ENCODE peak calls at places on chromosomes 7 and 10, in nine cellular contexts. One of them, this sample, is unnamed. For H3K27me3, the result is how much of the 10 kb centered on the place peaks cover.

GRCh38 chr10:42640610-42641229 is 2.4 kb upstream of the ZNF33B start:
- DNase-seq in cardiac muscle cell: no peak
- DNase-seq in aorta: no peak
- DNase-seq in H7: no peak
- DNase-seq in DND-41: no peak
- DNase-seq in brain microvascular endothelial cell: no peak
- DNase-seq in suprapubic skin: no peak
- DNase-seq in IMR-90: no peak
- DNase-seq in HCT116: peak
- DNase-seq in this sample: no peak

GRCh38 chr10:13322615-13323148 is 22.8 kb upstream of the PHYH start:
- DNase-seq in cardiac muscle cell: no peak
- DNase-seq in aorta: peak
- DNase-seq in H7: no peak
- DNase-seq in DND-41: no peak
- DNase-seq in brain microvascular endothelial cell: no peak
- DNase-seq in suprapubic skin: no peak
- DNase-seq in IMR-90: no peak
- DNase-seq in HCT116: no peak
- DNase-seq in this sample: no peak

GRCh38 chr10:34022195-34022594 is 687.7 kb upstream of the NRP1 start:
- DNase-seq in cardiac muscle cell: no peak
- DNase-seq in aorta: no peak
- DNase-seq in H7: no peak
- DNase-seq in DND-41: no peak
- DNase-seq in brain microvascular endothelial cell: no peak
- DNase-seq in suprapubic skin: no peak
- DNase-seq in IMR-90: no peak
- DNase-seq in HCT116: no peak
- DNase-seq in this sample: no peak

GRCh38 chr7:140645166-140645565 is 4.6 kb upstream of the DENND2A start:
- DNase-seq in cardiac muscle cell: no peak
- DNase-seq in aorta: peak
- DNase-seq in H7: peak
- DNase-seq in DND-41: no peak
- DNase-seq in brain microvascular endothelial cell: no peak
- DNase-seq in suprapubic skin: peak
- DNase-seq in IMR-90: no peak
- DNase-seq in HCT116: no peak
- DNase-seq in this sample: no peak

GRCh38 chr7:75809396-75809795 is 4.2 kb downstream of the CCL24 start:
- DNase-seq in cardiac muscle cell: no peak
- DNase-seq in aorta: no peak
- DNase-seq in H7: no peak
- DNase-seq in DND-41: no peak
- DNase-seq in brain microvascular endothelial cell: no peak
- DNase-seq in suprapubic skin: no peak
- DNase-seq in IMR-90: no peak
- DNase-seq in HCT116: no peak
- DNase-seq in this sample: no peak

GRCh38 chr7:28629216-28629848 is 217.0 kb downstream of the CREB5 start:
- DNase-seq in cardiac muscle cell: no peak
- DNase-seq in aorta: no peak
- DNase-seq in H7: no peak
- DNase-seq in DND-41: no peak
- DNase-seq in brain microvascular endothelial cell: peak
- DNase-seq in suprapubic skin: no peak
- DNase-seq in IMR-90: peak
- DNase-seq in HCT116: no peak
- DNase-seq in this sample: no peak

GRCh38 chr10:62616885-62617635 is 187.5 kb upstream of the ADO start:
- DNase-seq in cardiac muscle cell: no peak
- DNase-seq in aorta: no peak
- DNase-seq in H7: no peak
- DNase-seq in DND-41: no peak
- DNase-seq in brain microvascular endothelial cell: no peak
- DNase-seq in suprapubic skin: no peak
- DNase-seq in IMR-90: no peak
- DNase-seq in HCT116: no peak
- DNase-seq in this sample: peak

GRCh38 chr7:133703547-133703946 is 423.6 kb upstream of the LRGUK start:
- DNase-seq in cardiac muscle cell: no peak
- DNase-seq in aorta: no peak
- DNase-seq in H7: no peak
- DNase-seq in DND-41: no peak
- DNase-seq in brain microvascular endothelial cell: peak
- DNase-seq in suprapubic skin: no peak
- DNase-seq in IMR-90: peak
- DNase-seq in HCT116: no peak
- DNase-seq in this sample: no peak

GRCh38 chr7:38224392-38224791 is 46.3 kb downstream of the STARD3NL start:
- DNase-seq in cardiac muscle cell: no peak
- DNase-seq in aorta: no peak
- DNase-seq in H7: no peak
- DNase-seq in DND-41: no peak
- DNase-seq in brain microvascular endothelial cell: no peak
- DNase-seq in suprapubic skin: no peak
- DNase-seq in IMR-90: peak
- DNase-seq in HCT116: no peak
- DNase-seq in this sample: no peak

GRCh38 chr7:46996972-46997371 is 584.9 kb downstream of the TNS3 start:
- DNase-seq in cardiac muscle cell: no peak
- DNase-seq in aorta: no peak
- DNase-seq in H7: no peak
- DNase-seq in DND-41: no peak
- DNase-seq in brain microvascular endothelial cell: no peak
- DNase-seq in suprapubic skin: no peak
- DNase-seq in IMR-90: no peak
- DNase-seq in HCT116: no peak
- DNase-seq in this sample: no peak

GRCh38 chr7:132564090-132564489 is 12.2 kb downstream of the PLXNA4 start:
- DNase-seq in cardiac muscle cell: no peak
- DNase-seq in aorta: no peak
- DNase-seq in H7: no peak
- DNase-seq in DND-41: no peak
- DNase-seq in brain microvascular endothelial cell: no peak
- DNase-seq in suprapubic skin: no peak
- DNase-seq in IMR-90: no peak
- DNase-seq in HCT116: no peak
- DNase-seq in this sample: no peak
- H3K27me3 ChIP-seq in cardiac muscle cell: half or more
- H3K27me3 ChIP-seq in aorta: under half
- H3K27me3 ChIP-seq in H7: under half
- H3K27me3 ChIP-seq in DND-41: under half
- H3K27me3 ChIP-seq in brain microvascular endothelial cell: under half
- H3K27me3 ChIP-seq in suprapubic skin: under half
- H3K27me3 ChIP-seq in IMR-90: under half
- H3K27me3 ChIP-seq in HCT116: under half
- H3K27me3 ChIP-seq in this sample: under half

GRCh38 chr7:130927564-130927963 is 193.6 kb upstream of the KLF14 start:
- DNase-seq in cardiac muscle cell: no peak
- DNase-seq in aorta: no peak
- DNase-seq in H7: no peak
- DNase-seq in DND-41: no peak
- DNase-seq in brain microvascular endothelial cell: no peak
- DNase-seq in suprapubic skin: no peak
- DNase-seq in IMR-90: no peak
- DNase-seq in HCT116: no peak
- DNase-seq in this sample: no peak
- H3K27me3 ChIP-seq in cardiac muscle cell: under half
- H3K27me3 ChIP-seq in aorta: under half
- H3K27me3 ChIP-seq in H7: under half
- H3K27me3 ChIP-seq in DND-41: under half
- H3K27me3 ChIP-seq in brain microvascular endothelial cell: under half
- H3K27me3 ChIP-seq in suprapubic skin: under half
- H3K27me3 ChIP-seq in IMR-90: under half
- H3K27me3 ChIP-seq in HCT116: under half
- H3K27me3 ChIP-seq in this sample: under half

DNA sequence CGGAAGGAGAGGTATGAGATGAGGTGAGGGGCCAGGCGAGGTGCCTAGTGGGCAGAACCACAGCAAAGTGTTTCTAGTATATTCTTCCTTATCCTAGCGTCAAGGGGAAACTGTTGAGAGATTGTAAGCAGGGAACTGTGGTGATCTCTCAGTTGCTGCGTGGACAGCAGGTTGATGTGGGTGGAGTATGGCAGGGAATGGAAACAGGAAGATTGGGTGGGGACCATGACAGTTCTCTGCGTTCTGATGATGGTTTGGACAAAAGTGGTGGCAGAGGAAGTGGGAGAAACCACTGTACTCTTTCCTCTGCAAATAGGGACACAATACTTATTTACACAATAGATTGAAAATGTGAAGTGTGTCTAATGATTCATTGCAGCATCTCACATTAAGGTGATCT is 191.5 kb upstream of the GRB10 start:
- DNase-seq in cardiac muscle cell: no peak
- DNase-seq in aorta: no peak
- DNase-seq in H7: no peak
- DNase-seq in DND-41: no peak
- DNase-seq in brain microvascular endothelial cell: no peak
- DNase-seq in suprapubic skin: no peak
- DNase-seq in IMR-90: no peak
- DNase-seq in HCT116: no peak
- DNase-seq in this sample: no peak
- H3K27me3 ChIP-seq in cardiac muscle cell: under half
- H3K27me3 ChIP-seq in aorta: under half
- H3K27me3 ChIP-seq in H7: under half
- H3K27me3 ChIP-seq in DND-41: under half
- H3K27me3 ChIP-seq in brain microvascular endothelial cell: under half
- H3K27me3 ChIP-seq in suprapubic skin: under half
- H3K27me3 ChIP-seq in IMR-90: under half
- H3K27me3 ChIP-seq in HCT116: under half
- H3K27me3 ChIP-seq in this sample: under half

DNA sequence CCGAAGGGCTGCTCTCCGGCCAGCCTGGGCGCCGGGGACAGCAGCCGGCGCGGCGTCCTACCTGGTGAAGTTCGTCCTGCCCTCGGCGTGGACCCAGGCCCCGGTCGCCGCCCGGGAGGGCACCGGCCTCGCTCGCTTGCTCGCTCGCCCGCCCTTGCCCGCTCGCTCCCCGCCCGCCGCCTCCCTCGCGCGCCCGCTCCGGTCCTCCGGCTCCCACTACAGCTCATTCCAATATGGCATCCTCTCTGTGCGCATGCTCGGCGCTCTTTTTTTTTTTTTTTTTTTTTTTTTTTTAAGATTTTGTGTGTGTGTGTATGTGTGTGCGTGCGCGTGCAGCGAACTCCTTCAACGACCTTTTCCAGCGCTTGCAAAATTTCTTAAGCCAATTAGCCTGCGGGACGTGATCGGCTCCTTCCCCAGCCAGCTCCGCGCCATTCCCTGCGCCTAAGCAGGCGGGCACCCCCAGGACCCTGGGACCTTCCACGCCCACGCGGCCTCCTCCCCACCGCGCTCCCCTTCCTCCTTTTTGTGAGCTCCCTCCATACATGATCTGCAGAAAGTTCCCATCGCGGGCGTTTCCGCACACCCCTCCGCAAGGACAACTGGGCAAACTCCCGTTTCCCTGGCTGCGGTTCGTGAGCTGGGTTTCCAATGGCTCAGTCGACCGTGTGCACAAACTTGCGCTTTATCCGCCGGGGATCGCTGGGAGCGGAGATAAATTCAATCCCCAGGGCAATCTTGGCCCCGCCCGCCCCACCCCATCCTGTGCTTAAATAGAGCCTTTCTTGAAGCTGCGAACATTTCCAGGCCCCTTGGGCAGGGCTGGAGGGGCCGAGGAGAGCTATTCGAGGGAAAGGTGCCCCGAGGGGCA is at the start of gene SFMBT2:
- DNase-seq in cardiac muscle cell: peak
- DNase-seq in aorta: peak
- DNase-seq in H7: peak
- DNase-seq in DND-41: peak
- DNase-seq in brain microvascular endothelial cell: peak
- DNase-seq in suprapubic skin: peak
- DNase-seq in IMR-90: peak
- DNase-seq in HCT116: no peak
- DNase-seq in this sample: peak
- H3K27me3 ChIP-seq in cardiac muscle cell: half or more
- H3K27me3 ChIP-seq in aorta: under half
- H3K27me3 ChIP-seq in H7: half or more
- H3K27me3 ChIP-seq in DND-41: under half
- H3K27me3 ChIP-seq in brain microvascular endothelial cell: half or more
- H3K27me3 ChIP-seq in suprapubic skin: half or more
- H3K27me3 ChIP-seq in IMR-90: under half
- H3K27me3 ChIP-seq in HCT116: under half
- H3K27me3 ChIP-seq in this sample: under half

DNA sequence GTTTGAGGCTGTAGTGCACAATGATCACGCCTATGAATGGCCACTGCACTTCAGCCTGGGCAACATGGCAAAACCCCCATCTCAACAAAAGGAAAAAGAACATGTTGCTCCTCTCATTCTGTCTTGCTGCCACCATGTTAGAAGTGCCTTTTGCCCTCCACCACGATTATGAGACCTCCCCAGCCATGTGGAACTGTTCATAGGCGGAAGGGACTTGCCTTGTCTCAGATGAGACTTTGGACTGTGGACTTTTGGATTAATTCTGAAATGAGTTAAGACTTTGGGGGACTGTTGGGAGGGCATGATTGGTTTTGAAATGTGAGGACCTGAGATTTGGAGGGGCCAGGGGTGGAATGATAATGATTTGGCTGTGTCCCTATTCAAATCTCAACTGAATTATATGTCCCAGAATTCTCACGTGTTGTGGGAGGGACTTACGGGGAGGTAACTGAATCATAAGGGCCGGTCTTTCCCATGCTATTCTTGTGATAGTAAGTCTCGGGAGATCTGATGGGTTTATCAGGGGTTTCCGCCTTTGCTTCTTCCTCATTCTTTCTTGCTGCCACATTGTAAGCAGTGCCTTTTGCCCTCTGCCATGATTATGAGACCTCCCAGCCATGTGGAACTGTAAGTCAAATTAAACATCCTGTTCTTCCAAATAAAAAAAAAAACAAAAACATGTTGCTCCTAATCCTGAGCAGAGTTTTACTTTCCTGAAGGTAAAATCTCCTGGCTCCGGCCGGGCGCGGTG is 22.3 kb downstream of the DLG5 start:
- DNase-seq in cardiac muscle cell: no peak
- DNase-seq in aorta: no peak
- DNase-seq in H7: no peak
- DNase-seq in DND-41: no peak
- DNase-seq in brain microvascular endothelial cell: no peak
- DNase-seq in suprapubic skin: no peak
- DNase-seq in IMR-90: no peak
- DNase-seq in HCT116: no peak
- DNase-seq in this sample: no peak
- H3K27me3 ChIP-seq in cardiac muscle cell: under half
- H3K27me3 ChIP-seq in aorta: under half
- H3K27me3 ChIP-seq in H7: under half
- H3K27me3 ChIP-seq in DND-41: under half
- H3K27me3 ChIP-seq in brain microvascular endothelial cell: under half
- H3K27me3 ChIP-seq in suprapubic skin: under half
- H3K27me3 ChIP-seq in IMR-90: under half
- H3K27me3 ChIP-seq in HCT116: under half
- H3K27me3 ChIP-seq in this sample: under half